ENCODE peak calls at places on chromosomes 6 and 20, in eight cellular contexts. M is IMR-90, J is upper lobe of left lung, Z is tibial nerve, Y is A549, N is adrenal gland, W is sigmoid colon, I is heart left ventricle. A is an unnamed sample.

GRCh38 chr6:170090561-170090960 is 200.3 kb downstream of the DLL1 start:
- DNase-seq in M (no peak), J (no peak), Z (no peak), Y (no peak), N (peak), W (no peak), I (no peak), A (peak)

GRCh38 chr6:756224-756623 is 63.3 kb upstream of the EXOC2 start:
- DNase-seq in M (no peak), J (no peak), Z (no peak), Y (no peak), N (no peak), W (no peak), I (no peak), A (no peak)

GRCh38 chr6:20868397-20869185 is 334.3 kb downstream of the CDKAL1 start:
- DNase-seq in M (no peak), J (no peak), Z (no peak), Y (no peak), N (no peak), W (no peak), I (no peak), A (no peak)

GRCh38 chr6:148055410-148055809 is 287.2 kb upstream of the SASH1 start:
- DNase-seq in M (no peak), J (no peak), Z (no peak), Y (peak), N (no peak), W (no peak), I (no peak), A (no peak)

GRCh38 chr6:149248688-149249369 is 68.7 kb upstream of the TAB2 start:
- DNase-seq in M (no peak), J (peak), Z (no peak), Y (peak), N (no peak), W (no peak), I (no peak), A (no peak)

GRCh38 chr20:47951521-47951951 is 166.3 kb upstream of the SULF2 start:
- DNase-seq in M (peak), J (no peak), Z (no peak), Y (no peak), N (no peak), W (no peak), I (no peak), A (no peak)

GRCh38 chr20:60055740-60056139 is 97.5 kb downstream of the CDH26 start:
- DNase-seq in M (no peak), J (peak), Z (peak), Y (no peak), N (peak), W (peak), I (peak), A (peak)

GRCh38 chr6:35804996-35805736 is at the start of gene LHFPL5:
- DNase-seq in M (no peak), J (peak), Z (no peak), Y (no peak), N (no peak), W (no peak), I (peak), A (no peak)

GRCh38 chr20:10474606-10475184 is 39.6 kb downstream of the SLX4IP start:
- DNase-seq in M (no peak), J (peak), Z (peak), Y (no peak), N (no peak), W (peak), I (peak), A (no peak)

GRCh38 chr6:12504325-12504966 is 212.1 kb upstream of the PHACTR1 start:
- DNase-seq in M (peak), J (no peak), Z (no peak), Y (peak), N (no peak), W (no peak), I (no peak), A (no peak)

GRCh38 chr6:139698526-139699182 is 324.2 kb upstream of the CITED2 start:
- DNase-seq in M (no peak), J (peak), Z (peak), Y (no peak), N (no peak), W (peak), I (no peak), A (no peak)

GRCh38 chr6:121436966-121437756 is 1.7 kb downstream of the GJA1 start:
- DNase-seq in M (peak), J (peak), Z (peak), Y (peak), N (peak), W (peak), I (peak), A (peak)

GRCh38 chr6:98839788-98840361 is 5.5 kb downstream of the POU3F2 start:
- DNase-seq in M (peak), J (no peak), Z (no peak), Y (peak), N (no peak), W (no peak), I (no peak), A (no peak)

GRCh38 chr6:138105880-138106664 is 1.1 kb downstream of the PERP start:
- DNase-seq in M (peak), J (no peak), Z (no peak), Y (peak), N (no peak), W (no peak), I (no peak), A (no peak)

GRCh38 chr6:169445227-169445626 is 191.6 kb upstream of the THBS2 start:
- DNase-seq in M (no peak), J (no peak), Z (no peak), Y (no peak), N (no peak), W (no peak), I (no peak), A (no peak)

GRCh38 chr6:13586936-13587542 is 12.6 kb downstream of the SIRT5 start:
- DNase-seq in M (peak), J (no peak), Z (no peak), Y (no peak), N (no peak), W (no peak), I (no peak), A (no peak)

GRCh38 chr6:14275493-14275851 is 157.9 kb downstream of the CD83 start:
- DNase-seq in M (peak), J (no peak), Z (no peak), Y (no peak), N (no peak), W (no peak), I (peak), A (no peak)

GRCh38 chr6:141675957-141676356 is 456.8 kb upstream of the GJE1 start:
- DNase-seq in M (peak), J (no peak), Z (no peak), Y (peak), N (no peak), W (no peak), I (no peak), A (no peak)

GRCh38 chr6:2733324-2733723 is 17.4 kb downstream of the MYLK4 start:
- DNase-seq in M (peak), J (peak), Z (peak), Y (no peak), N (peak), W (peak), I (peak), A (peak)

GRCh38 chr20:49572857-49573256 is 4.9 kb upstream of the PTGIS start:
- DNase-seq in M (no peak), J (no peak), Z (no peak), Y (no peak), N (peak), W (peak), I (no peak), A (peak)

GRCh38 chr6:134080171-134080795 is 27.9 kb upstream of the SLC2A12 start:
- DNase-seq in M (no peak), J (no peak), Z (no peak), Y (no peak), N (no peak), W (no peak), I (no peak), A (no peak)

GRCh38 chr6:57130784-57131183 is 40.8 kb downstream of the ZNF451 start:
- DNase-seq in M (peak), J (no peak), Z (no peak), Y (no peak), N (no peak), W (no peak), I (no peak), A (no peak)

GRCh38 chr6:78832091-78832808 is 35.1 kb upstream of the IRAK1BP1 start:
- DNase-seq in M (no peak), J (no peak), Z (no peak), Y (no peak), N (no peak), W (no peak), I (no peak), A (no peak)

GRCh38 chr6:136034422-136034821 is 182.9 kb downstream of the PDE7B start:
- DNase-seq in M (no peak), J (no peak), Z (no peak), Y (no peak), N (no peak), W (no peak), I (no peak), A (no peak)
- TF ChIP-seq CTCF in M (no peak), J (no peak), Z (no peak), Y (no peak), N (no peak), W (no peak), I (no peak), A (no peak)

GRCh38 chr6:46787871-46788270 is 5.3 kb upstream of the MEP1A start:
- DNase-seq in M (no peak), J (no peak), Z (no peak), Y (no peak), N (no peak), W (no peak), I (no peak), A (no peak)

GRCh38 chr6:46792635-46793034 is 554 bp upstream of the MEP1A start:
- DNase-seq in M (no peak), J (no peak), Z (no peak), Y (no peak), N (no peak), W (no peak), I (no peak), A (no peak)

GRCh38 chr6:46788791-46789190 is 4.4 kb upstream of the MEP1A start:
- DNase-seq in M (no peak), J (no peak), Z (no peak), Y (no peak), N (no peak), W (no peak), I (no peak), A (no peak)

GRCh38 chr6:46789434-46790358 is 3.5 kb upstream of the MEP1A start:
- DNase-seq in M (no peak), J (no peak), Z (no peak), Y (no peak), N (no peak), W (no peak), I (no peak), A (no peak)

DNA sequence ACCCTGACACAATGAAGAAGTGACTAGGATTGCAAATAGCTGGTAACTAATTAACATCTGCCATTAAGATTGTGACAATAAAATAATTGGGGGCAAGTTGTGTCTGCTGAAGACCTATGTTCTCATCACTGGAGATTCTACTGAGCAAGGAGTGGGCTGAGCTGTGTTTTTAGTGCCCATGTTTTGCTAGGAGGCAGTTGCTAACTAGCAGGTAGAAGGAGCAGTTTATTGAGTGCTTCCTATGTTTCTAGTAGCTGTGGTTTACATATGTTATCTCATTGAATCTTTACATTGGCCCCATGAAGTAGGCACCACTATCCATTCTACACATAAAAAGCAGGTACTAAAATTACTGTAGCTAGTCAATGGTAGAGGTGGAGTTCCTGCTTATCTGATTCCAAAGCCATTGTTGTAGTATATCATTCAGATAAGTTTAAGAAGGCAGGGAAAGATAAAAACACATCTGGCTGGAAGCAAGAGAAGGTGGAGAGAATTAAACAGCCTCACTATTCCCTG is 2.8 kb upstream of the MEP1A start:
- DNase-seq in M (no peak), J (no peak), Z (no peak), Y (no peak), N (no peak), W (no peak), I (no peak), A (no peak)
- H3K4me3 ChIP-seq in M (no peak), J (no peak), Z (no peak), Y (no peak), N (no peak), W (no peak), I (no peak), A (no peak)

DNA sequence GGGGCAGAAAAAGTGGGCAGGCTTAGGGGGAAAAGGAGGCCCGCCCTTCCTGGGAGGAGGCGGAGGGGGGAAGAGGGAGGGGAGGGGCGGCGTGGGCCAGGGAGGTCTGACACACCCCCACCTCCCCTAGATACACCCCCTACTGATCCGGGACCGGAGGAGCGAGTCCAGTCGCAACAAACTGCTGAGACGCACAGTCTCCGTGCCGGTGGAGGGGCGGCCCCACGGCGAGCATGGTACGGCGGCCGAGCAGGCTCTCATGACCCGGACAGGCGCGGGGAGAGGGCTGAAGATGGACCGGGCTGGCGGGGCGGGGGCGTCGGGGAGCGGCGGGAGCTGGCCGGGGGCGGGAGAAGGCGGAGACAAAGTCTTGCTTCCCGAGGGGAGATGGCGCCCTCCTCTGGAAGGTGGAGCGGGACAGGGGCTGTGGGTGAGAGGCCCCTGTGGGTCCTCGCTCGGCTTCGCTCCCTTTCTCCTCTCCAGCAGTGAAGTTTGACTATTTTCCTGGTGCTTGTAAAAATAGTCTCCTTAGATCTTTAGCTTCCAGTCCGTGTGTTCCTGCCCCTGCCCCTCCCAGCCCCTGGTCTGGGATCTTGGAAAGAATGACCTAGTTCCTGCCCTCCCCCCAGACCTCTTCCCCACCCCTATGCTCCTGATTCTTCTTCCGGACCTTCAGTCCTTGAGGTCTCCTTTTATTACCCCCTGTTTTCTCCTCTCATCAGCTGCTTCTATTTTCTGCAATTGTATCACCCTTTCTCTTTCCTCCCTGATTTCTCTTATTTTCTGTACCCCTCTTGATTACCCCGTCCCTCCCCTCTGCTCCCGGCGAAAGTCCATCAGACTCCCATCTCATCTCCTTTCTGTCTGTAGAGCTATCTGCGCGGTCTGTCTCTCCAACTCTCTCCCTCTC is 6.1 kb downstream of the SYNGAP1 start:
- DNase-seq in M (peak), J (peak), Z (peak), Y (peak), N (peak), W (peak), I (peak), A (peak)
- TF ChIP-seq POLR2A in M (peak), J (peak), Z (peak), Y (peak), N (peak), W (peak), I (no peak), A (no peak)

GRCh38 chr6:44224154-44224977 is 971 bp downstream of the SLC29A1 start:
- DNase-seq in M (peak), J (no peak), Z (no peak), Y (no peak), N (peak), W (peak), I (no peak), A (no peak)
- TF ChIP-seq CTCF in M (no peak), J (no peak), Z (no peak), Y (no peak), N (no peak), W (no peak), I (no peak), A (no peak)

GRCh38 chr20:25205277-25206062 is 10.0 kb downstream of the ENTPD6 start:
- DNase-seq in M (no peak), J (no peak), Z (no peak), Y (no peak), N (peak), W (no peak), I (no peak), A (no peak)

GRCh38 chr20:25203089-25203488 is 7.6 kb downstream of the ENTPD6 start:
- DNase-seq in M (no peak), J (no peak), Z (no peak), Y (no peak), N (no peak), W (no peak), I (no peak), A (no peak)

GRCh38 chr20:25206063-25206403 is 10.5 kb downstream of the ENTPD6 start:
- DNase-seq in M (no peak), J (no peak), Z (no peak), Y (no peak), N (no peak), W (no peak), I (no peak), A (no peak)

GRCh38 chr20:25204550-25205276 is 9.2 kb downstream of the ENTPD6 start:
- DNase-seq in M (no peak), J (no peak), Z (no peak), Y (no peak), N (peak), W (no peak), I (no peak), A (peak)

DNA sequence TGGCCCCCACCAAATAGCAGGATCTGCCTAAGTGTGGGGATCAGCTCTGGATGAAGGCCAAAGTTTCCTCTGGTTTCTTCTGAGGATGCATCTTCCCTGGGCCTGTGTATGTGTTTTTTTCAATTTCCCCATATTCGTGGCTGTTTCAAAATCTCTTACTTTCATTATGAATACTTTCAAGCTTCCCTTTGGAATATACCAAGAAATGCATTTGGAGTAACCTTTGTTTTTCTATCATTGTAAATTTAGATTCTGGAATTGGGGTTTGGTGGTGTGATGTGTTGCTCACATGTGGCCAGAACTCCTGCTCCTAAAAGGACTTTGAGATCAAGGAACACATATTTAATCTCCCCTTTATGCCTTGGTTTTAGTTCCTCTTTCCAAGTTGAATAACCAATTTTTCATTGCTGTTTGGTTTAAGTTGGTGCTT is 8.4 kb downstream of the ENTPD6 start:
- DNase-seq in M (no peak), J (no peak), Z (no peak), Y (no peak), N (no peak), W (no peak), I (no peak), A (no peak)
- H3K4me3 ChIP-seq in M (no peak), J (no peak), Z (no peak), Y (no peak), N (no peak), W (no peak), I (no peak), A (no peak)

GRCh38 chr6:18388942-18389341 is 1.8 kb downstream of the RNF144B start:
- DNase-seq in M (peak), J (no peak), Z (no peak), Y (peak), N (no peak), W (no peak), I (no peak), A (no peak)
- TF ChIP-seq POLR2A in M (no peak), J (no peak), Z (no peak), Y (no peak), N (no peak), W (no peak), I (no peak), A (no peak)